ENCODE peak calls at places on chromosomes 5 and 9, in four cellular contexts. One of them, this sample, is unnamed.

GRCh38 chr5:77960305-77960704 is 184.2 kb upstream of the TBCA start:
- DNase-seq in left lung: no peak
- DNase-seq in upper lobe of right lung: no peak
- DNase-seq in body of pancreas: no peak
- DNase-seq in this sample: no peak

GRCh38 chr9:137367506-137368430 is 55.2 kb downstream of the EXD3 start:
- DNase-seq in left lung: no peak
- DNase-seq in body of pancreas: no peak
- DNase-seq in upper lobe of right lung: no peak
- DNase-seq in this sample: no peak

GRCh38 chr5:79050513-79050912 is 19.0 kb downstream of the DMGDH start:
- DNase-seq in upper lobe of right lung: no peak
- DNase-seq in body of pancreas: no peak
- DNase-seq in left lung: no peak
- DNase-seq in this sample: no peak

GRCh38 chr9:73847536-73847935 is 649.6 kb upstream of the RORB start:
- DNase-seq in body of pancreas: no peak
- DNase-seq in left lung: no peak
- DNase-seq in upper lobe of right lung: no peak
- DNase-seq in this sample: no peak

GRCh38 chr9:93137362-93137761 is 3.3 kb upstream of the NINJ1 start:
- DNase-seq in upper lobe of right lung: peak
- DNase-seq in left lung: no peak
- DNase-seq in body of pancreas: no peak
- DNase-seq in this sample: no peak

GRCh38 chr5:147332643-147333042 is 97.8 kb downstream of the STK32A start:
- DNase-seq in body of pancreas: no peak
- DNase-seq in left lung: no peak
- DNase-seq in upper lobe of right lung: no peak
- DNase-seq in this sample: no peak

GRCh38 chr9:35367451-35367850 is 122.5 kb upstream of the RUSC2 start:
- DNase-seq in body of pancreas: no peak
- DNase-seq in upper lobe of right lung: no peak
- DNase-seq in left lung: no peak
- DNase-seq in this sample: no peak

GRCh38 chr5:108728566-108729305 is 19.0 kb upstream of the FER start:
- DNase-seq in left lung: peak
- DNase-seq in upper lobe of right lung: no peak
- DNase-seq in body of pancreas: no peak
- DNase-seq in this sample: peak

GRCh38 chr9:75239176-75239575 is 150.9 kb downstream of the OSTF1 start:
- DNase-seq in left lung: peak
- DNase-seq in body of pancreas: peak
- DNase-seq in upper lobe of right lung: peak
- DNase-seq in this sample: no peak

GRCh38 chr5:135016926-135017325 is 17.1 kb downstream of the PITX1 start:
- DNase-seq in upper lobe of right lung: peak
- DNase-seq in left lung: peak
- DNase-seq in body of pancreas: peak
- DNase-seq in this sample: no peak

GRCh38 chr5:38226091-38226490 is 32.3 kb upstream of the EGFLAM start:
- DNase-seq in body of pancreas: no peak
- DNase-seq in left lung: no peak
- DNase-seq in upper lobe of right lung: no peak
- DNase-seq in this sample: no peak

GRCh38 chr9:4828776-4829175 is 36.0 kb downstream of the RCL1 start:
- DNase-seq in left lung: no peak
- DNase-seq in body of pancreas: no peak
- DNase-seq in upper lobe of right lung: no peak
- DNase-seq in this sample: no peak

GRCh38 chr5:112210430-112211005 is 208.6 kb downstream of the EPB41L4A start:
- DNase-seq in left lung: no peak
- DNase-seq in upper lobe of right lung: no peak
- DNase-seq in body of pancreas: peak
- DNase-seq in this sample: no peak
- TF ChIP-seq CTCF in left lung: peak
- TF ChIP-seq CTCF in upper lobe of right lung: peak
- TF ChIP-seq CTCF in body of pancreas: peak
- TF ChIP-seq CTCF in this sample: peak

DNA sequence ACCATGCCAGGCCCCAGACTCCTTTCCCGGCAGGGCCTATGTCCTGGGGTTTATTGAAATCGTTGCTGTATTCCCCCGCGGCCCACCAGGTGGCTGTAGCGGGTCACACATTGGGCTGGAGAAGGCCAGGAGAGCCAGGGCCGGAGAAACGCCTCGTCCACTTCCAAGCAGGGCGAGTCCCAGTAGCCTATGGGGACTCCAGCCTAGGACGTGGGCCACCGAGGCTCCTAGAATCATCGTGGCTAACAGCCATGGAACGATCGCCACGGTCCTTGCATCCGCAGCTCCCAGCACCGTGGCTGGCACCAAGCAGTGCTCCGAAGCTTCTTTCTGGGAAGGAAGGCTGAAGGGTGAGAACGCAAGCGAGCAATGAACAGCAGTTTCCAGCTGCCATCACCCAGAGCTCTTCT is 87.7 kb downstream of the ENTREP1 start:
- DNase-seq in left lung: peak
- DNase-seq in body of pancreas: peak
- DNase-seq in upper lobe of right lung: peak
- DNase-seq in this sample: no peak
- TF ChIP-seq CTCF in left lung: peak
- TF ChIP-seq CTCF in body of pancreas: peak
- TF ChIP-seq CTCF in upper lobe of right lung: peak
- TF ChIP-seq CTCF in this sample: no peak

DNA sequence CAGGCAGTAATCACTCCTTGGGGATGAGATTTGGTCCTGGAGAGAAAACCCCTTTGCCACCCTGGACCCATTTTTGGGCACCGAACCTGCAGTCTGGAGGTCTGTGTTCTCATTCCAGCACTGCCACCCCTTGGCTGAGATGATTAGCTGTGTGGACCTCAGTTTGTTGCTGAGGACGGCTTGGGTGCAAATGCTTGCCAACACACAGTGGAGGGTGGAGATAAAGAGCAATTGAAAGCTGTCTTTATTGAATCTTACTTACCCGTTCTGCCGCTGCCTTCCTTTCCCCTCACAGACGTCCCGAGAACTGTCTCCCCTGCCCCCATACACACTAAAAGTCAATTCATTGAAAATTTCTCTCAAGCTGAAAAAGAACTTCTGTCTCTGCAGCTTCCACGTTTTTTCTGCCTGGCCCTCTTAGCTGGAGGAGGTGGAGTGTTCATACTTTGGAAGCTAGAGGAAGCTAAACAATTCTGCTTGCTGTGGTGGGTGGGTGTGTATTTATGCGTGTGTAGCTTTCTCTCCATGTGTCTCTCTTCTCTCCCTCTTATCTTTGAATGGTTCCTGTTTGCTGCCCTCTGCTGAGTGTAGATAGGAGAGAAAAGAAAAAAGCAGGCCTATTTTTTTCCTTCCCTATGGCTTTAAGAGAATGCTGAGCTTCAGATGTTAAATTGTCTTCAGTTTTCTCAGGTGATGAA is 6.6 kb downstream of the GALNT10 start:
- DNase-seq in upper lobe of right lung: no peak
- DNase-seq in left lung: no peak
- DNase-seq in body of pancreas: no peak
- DNase-seq in this sample: no peak
- TF ChIP-seq CTCF in upper lobe of right lung: peak
- TF ChIP-seq CTCF in left lung: peak
- TF ChIP-seq CTCF in body of pancreas: peak
- TF ChIP-seq CTCF in this sample: no peak

GRCh38 chr5:60687927-60688720 is 11.8 kb downstream of the DEPDC1B start:
- DNase-seq in left lung: no peak
- DNase-seq in body of pancreas: no peak
- DNase-seq in upper lobe of right lung: no peak
- DNase-seq in this sample: no peak
- TF ChIP-seq CTCF in left lung: no peak
- TF ChIP-seq CTCF in body of pancreas: no peak
- TF ChIP-seq CTCF in upper lobe of right lung: no peak
- TF ChIP-seq CTCF in this sample: no peak

GRCh38 chr5:167263185-167263584 is 1028.3 kb upstream of the WWC1 start:
- DNase-seq in upper lobe of right lung: no peak
- DNase-seq in left lung: no peak
- DNase-seq in body of pancreas: no peak
- DNase-seq in this sample: no peak

GRCh38 chr5:167255931-167256330 is 1035.5 kb upstream of the WWC1 start:
- DNase-seq in body of pancreas: no peak
- DNase-seq in upper lobe of right lung: no peak
- DNase-seq in left lung: no peak
- DNase-seq in this sample: no peak

DNA sequence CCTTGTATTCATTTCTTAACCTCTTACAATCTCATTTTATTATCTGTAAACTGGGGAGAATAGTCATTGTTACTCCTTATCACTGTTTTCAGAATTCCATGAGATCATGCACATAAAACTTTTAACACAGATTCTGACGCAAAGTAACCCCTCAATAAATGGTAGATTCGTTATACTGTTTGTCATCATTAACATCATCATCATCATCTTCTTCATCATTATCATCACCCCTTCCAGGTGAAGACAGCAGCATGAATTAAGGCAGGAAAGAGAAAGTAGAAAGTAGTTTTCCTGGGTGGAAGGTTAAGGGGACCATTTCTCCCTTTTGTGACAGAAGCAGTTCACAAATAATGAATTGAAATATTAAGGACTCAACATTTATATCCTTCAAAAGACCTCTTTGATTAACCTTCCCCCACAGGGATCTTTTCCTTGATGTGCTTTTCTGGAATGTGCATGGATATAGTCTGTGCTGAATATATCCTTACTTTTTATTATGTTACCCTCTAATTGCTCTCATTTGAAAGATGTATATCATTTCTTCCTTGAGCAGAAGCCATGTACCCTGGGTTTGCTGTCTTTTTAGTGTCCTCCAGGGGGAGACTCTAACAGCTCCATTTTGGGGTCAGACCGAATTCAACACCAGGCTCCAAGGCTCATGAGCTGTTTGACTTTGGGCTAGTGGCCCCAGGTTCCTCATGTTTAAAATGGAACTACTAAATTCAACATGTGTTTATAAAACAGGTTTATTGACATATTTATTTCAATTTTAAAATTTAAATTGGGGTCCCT is 1029.9 kb upstream of the WWC1 start:
- DNase-seq in body of pancreas: no peak
- DNase-seq in upper lobe of right lung: no peak
- DNase-seq in left lung: no peak
- DNase-seq in this sample: no peak
- TF ChIP-seq CTCF in body of pancreas: no peak
- TF ChIP-seq CTCF in upper lobe of right lung: no peak
- TF ChIP-seq CTCF in left lung: no peak
- TF ChIP-seq CTCF in this sample: no peak

GRCh38 chr5:132103380-132103951 is 29.9 kb downstream of the CSF2 start:
- DNase-seq in upper lobe of right lung: peak
- DNase-seq in left lung: peak
- DNase-seq in body of pancreas: peak
- DNase-seq in this sample: peak
- TF ChIP-seq CTCF in upper lobe of right lung: no peak
- TF ChIP-seq CTCF in left lung: no peak
- TF ChIP-seq CTCF in body of pancreas: no peak
- TF ChIP-seq CTCF in this sample: no peak

DNA sequence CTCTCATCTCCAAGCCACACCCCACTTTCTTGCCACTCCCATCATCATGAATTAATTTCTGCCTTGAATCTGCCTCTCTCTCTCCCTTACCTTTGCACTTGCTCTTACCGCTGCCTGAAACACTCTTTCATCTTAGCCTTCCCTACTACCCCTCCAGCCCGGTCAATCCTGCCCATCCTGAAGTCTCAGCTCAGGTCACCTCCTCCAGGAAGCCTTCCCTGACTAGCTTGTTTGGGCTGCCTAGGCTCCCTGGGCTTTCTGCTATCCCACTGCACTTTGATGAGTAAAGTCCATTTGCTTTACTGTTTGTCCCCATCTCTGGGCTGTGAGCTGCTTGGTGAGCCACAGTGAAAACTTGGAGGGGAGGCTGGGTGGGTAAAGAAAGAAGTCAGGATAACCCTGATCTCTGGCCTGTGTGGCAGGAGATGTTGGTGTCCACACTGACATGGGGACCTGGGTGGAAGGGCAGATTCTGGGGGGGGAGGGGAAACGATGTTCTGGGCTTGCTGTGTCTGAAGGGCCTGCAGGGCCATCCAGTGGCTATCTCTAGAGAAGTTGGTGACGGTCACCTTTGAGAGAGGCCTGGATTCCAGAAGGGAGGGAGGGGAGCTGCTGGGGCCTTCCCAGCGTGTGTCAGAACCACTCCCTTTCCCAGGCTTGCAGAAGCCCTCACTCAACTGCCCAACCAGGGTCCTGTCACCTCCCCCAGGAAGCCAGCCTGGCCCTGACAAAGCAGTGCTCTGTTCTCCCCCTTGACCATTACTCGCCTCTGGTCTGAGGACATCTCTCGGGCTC is 75.0 kb upstream of the DAB2IP start:
- DNase-seq in left lung: no peak
- DNase-seq in body of pancreas: no peak
- DNase-seq in upper lobe of right lung: no peak
- DNase-seq in this sample: no peak
- TF ChIP-seq CTCF in left lung: no peak
- TF ChIP-seq CTCF in body of pancreas: no peak
- TF ChIP-seq CTCF in upper lobe of right lung: no peak
- TF ChIP-seq CTCF in this sample: no peak

GRCh38 chr5:7435503-7435902 is 39.6 kb downstream of the ADCY2 start:
- DNase-seq in left lung: no peak
- DNase-seq in upper lobe of right lung: no peak
- DNase-seq in body of pancreas: no peak
- DNase-seq in this sample: no peak

GRCh38 chr5:7437836-7438235 is 41.9 kb downstream of the ADCY2 start:
- DNase-seq in left lung: no peak
- DNase-seq in upper lobe of right lung: no peak
- DNase-seq in body of pancreas: no peak
- DNase-seq in this sample: no peak

GRCh38 chr5:7434937-7435336 is 39.0 kb downstream of the ADCY2 start:
- DNase-seq in left lung: no peak
- DNase-seq in upper lobe of right lung: no peak
- DNase-seq in body of pancreas: no peak
- DNase-seq in this sample: no peak

GRCh38 chr5:7436521-7436920 is 40.6 kb downstream of the ADCY2 start:
- DNase-seq in left lung: no peak
- DNase-seq in body of pancreas: no peak
- DNase-seq in upper lobe of right lung: no peak
- DNase-seq in this sample: no peak
- TF ChIP-seq CTCF in left lung: no peak
- TF ChIP-seq CTCF in body of pancreas: no peak
- TF ChIP-seq CTCF in upper lobe of right lung: no peak
- TF ChIP-seq CTCF in this sample: no peak

This sample was measured in natural killer cell.